ENCODE peak calls at places on chromosomes 12 and 14, in five cellular contexts. B is HCT116, E is cardiac muscle cell, Z is mammary epithelial cell, N is trophoblast cell. F is an unnamed sample.

GRCh38 chr12:45762185-45763110 is 32.9 kb downstream of the ARID2 start:
- DNase-seq in N (peak; percentile 64), E (peak; percentile 35), Z (peak; percentile 60), B (peak; percentile 19), F (peak; percentile 8)

GRCh38 chr12:130919115-130919514 is 34.6 kb upstream of the ADGRD1 start:
- DNase-seq in N (no peak), E (no peak), B (no peak), Z (no peak), F (no peak)

GRCh38 chr12:108457734-108458361 is 57.2 kb upstream of the FICD start:
- DNase-seq in B (no peak), E (no peak), Z (no peak), N (peak; percentile 12), F (no peak)

GRCh38 chr14:50762001-50762930 is 68.7 kb downstream of the NIN start:
- DNase-seq in E (no peak), Z (no peak), B (no peak), N (no peak), F (peak; percentile 51)

GRCh38 chr14:69260246-69260978 is 454 bp downstream of the GALNT16 start:
- DNase-seq in Z (peak; percentile 13), N (peak; percentile 2), E (peak; percentile 68), B (no peak), F (no peak)

GRCh38 chr14:32217301-32217700 is 14.2 kb upstream of the RNU6-8 start:
- DNase-seq in B (no peak), Z (no peak), N (no peak), E (no peak), F (no peak)

GRCh38 chr12:51974646-51975045 is 23.1 kb downstream of the ACVR1B start:
- DNase-seq in B (no peak), Z (no peak), N (no peak), E (no peak), F (no peak)

GRCh38 chr14:73879027-73879426 is 7.6 kb upstream of the ZNF410 start:
- DNase-seq in B (no peak), E (no peak), N (no peak), Z (no peak), F (no peak)

GRCh38 chr12:107134558-107134957 is 41.2 kb upstream of the CRY1 start:
- DNase-seq in Z (no peak), N (peak; percentile 7), E (no peak), B (peak; percentile 75), F (no peak)

GRCh38 chr14:102751088-102751487 is 26.2 kb upstream of the TRAF3 start:
- DNase-seq in E (no peak), B (no peak), Z (no peak), N (no peak), F (no peak)

GRCh38 chr12:26807292-26807691 is 25.7 kb downstream of the ITPR2 start:
- DNase-seq in B (no peak), N (peak; percentile 90), E (no peak), Z (no peak), F (no peak)

GRCh38 chr12:26813812-26814211 is 19.2 kb downstream of the ITPR2 start:
- DNase-seq in Z (no peak), B (no peak), N (no peak), E (no peak), F (no peak)

GRCh38 chr12:26808766-26809460 is 24.1 kb downstream of the ITPR2 start:
- DNase-seq in B (no peak), Z (no peak), N (peak; percentile 51), E (no peak), F (no peak)

GRCh38 chr12:26809611-26810298 is 23.2 kb downstream of the ITPR2 start:
- DNase-seq in B (no peak), Z (no peak), E (no peak), N (no peak), F (no peak)

GRCh38 chr12:26810330-26810729 is 22.7 kb downstream of the ITPR2 start:
- DNase-seq in E (peak; percentile 13), Z (peak; percentile 53), N (peak; percentile 72), B (no peak), F (no peak)
- H3K4me3 ChIP-seq in E (no peak overlapping the region), Z (peak overlapping the region; percentile 9), N (no peak overlapping the region), B (no peak overlapping the region), F (no peak overlapping the region)

DNA sequence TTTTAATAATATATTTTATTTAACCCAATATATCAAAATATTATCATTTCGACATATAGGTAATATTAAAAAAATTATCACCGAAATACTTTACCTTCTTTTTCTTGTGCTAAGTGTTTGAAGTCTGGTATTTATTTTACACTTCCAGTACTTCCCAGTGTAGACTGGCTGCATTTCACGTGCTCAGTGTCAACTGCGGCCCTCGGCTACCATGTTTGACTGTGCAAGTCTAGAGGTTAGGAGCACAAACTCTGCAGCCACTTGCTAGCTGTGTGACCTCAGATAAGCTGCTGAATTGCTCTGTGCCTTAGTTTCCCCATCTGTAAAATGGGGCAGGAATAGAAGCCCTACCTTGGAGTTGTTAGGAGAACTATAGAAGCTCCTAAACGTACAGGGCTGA is 42.3 kb upstream of the ESRRB start:
- DNase-seq in E (no peak), B (no peak), N (no peak), Z (no peak), F (no peak)
- H3K27me3 ChIP-seq in E (peaks cover 28% of the 10 kb centered on the region), B (no peaks in the 10 kb centered on the region), N (peaks cover 16% of the 10 kb centered on the region), Z (no peaks in the 10 kb centered on the region), F (peaks cover 15% of the 10 kb centered on the region)

GRCh38 chr12:120222288-120222832 is 21.4 kb upstream of the RPLP0 start:
- DNase-seq in B (no peak), E (no peak), Z (no peak), N (no peak), F (no peak)

GRCh38 chr12:120225200-120225558 is 24.3 kb upstream of the RPLP0 start:
- DNase-seq in B (no peak), N (no peak), E (no peak), Z (no peak), F (no peak)

GRCh38 chr12:120223458-120224303 is 22.8 kb upstream of the RPLP0 start:
- DNase-seq in E (no peak), B (no peak), Z (peak; percentile 57), N (no peak), F (no peak)

GRCh38 chr12:120225852-120226640 is 25.1 kb upstream of the RPLP0 start:
- DNase-seq in E (no peak), Z (no peak), N (no peak), B (no peak), F (no peak)

DNA sequence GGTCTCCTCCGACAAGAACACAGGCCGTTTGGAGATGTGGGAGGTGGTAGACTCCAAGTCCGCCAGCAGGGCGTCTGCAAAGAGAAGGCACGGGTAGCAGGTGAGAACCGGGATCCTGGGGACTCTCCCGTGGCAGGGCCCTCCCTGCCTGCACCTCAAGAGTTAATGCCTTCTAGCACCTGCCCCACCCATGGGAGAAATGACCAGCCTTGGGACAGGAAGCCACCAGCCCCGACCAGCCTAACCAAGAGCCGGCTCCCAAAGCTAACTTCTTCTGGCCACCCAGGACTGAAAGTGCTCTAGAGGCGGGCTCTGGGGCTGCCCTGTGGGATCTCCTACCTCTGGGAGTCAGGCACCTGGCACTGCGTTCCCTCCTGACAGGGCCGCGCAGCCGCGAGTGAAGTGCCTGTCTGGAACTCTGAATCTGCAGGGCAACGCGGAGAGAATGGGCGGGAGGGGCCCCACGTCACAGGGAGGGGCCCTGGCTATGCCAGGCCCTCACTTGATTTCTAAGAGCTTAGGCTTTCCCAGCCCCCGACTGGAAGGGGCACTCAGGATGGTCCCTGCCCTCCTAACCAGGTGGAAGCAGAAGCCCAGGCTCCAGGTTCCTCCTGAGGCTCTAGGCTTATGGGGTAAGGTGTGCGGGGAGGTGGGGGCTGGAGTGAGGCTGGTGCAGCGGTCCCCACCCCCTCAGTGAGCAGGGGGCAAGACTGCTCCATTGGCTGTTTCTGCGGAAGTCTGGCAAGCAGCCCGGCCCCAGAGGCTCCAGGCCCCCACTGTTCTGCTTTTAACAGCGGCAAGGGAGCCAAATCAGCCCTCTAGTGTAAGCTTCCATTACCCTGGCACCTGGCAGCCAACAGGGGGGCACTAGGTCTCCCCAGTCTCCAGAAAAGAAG is 23.6 kb upstream of the RPLP0 start:
- DNase-seq in N (peak; percentile 12), Z (peak; percentile 45), E (no peak), B (no peak), F (no peak)
- H3K4me3 ChIP-seq in N (no peak overlapping the region), Z (no peak overlapping the region), E (no peak overlapping the region), B (no peak overlapping the region), F (no peak overlapping the region)

DNA sequence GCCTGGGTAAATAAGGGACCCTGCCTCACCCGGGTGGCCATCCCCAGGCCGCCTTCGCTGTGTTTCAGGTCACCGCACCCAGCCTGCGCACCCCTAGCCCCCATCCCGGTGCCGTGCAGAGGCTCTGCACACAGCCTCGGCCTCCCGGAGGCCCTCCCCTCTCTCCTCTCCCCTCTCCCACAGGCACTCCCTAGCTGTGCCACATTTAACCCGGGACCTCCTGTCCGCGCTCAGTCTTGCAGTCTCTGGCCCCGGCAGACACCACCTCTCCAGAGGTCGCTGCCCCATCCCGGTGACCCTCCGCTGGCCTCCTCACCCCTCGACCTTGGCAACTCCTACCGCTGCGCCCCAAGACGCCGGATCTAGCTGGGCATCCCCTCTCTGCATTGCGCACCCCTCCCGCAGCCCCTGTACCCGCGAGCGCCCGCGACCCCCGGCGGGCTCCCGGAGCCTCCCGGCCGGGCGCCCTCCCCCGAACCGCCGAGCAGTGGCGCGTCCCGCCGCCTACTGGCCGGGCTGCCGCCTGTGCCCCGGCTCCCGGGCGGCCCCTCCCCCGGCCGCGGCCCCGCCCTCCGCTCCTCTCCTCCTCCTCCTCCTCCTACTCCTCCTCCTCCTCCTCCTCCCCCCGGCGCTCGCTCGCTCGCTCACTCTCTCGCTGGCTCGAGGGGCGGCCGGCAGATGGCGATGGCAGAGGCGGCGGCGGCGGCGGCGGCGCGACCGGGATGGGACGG is 120.7 kb downstream of the AACS start:
- DNase-seq in E (peak; percentile 92), B (peak; percentile 49), Z (peak; percentile 69), N (peak; percentile 52), F (no peak)
- H3K27me3 ChIP-seq in E (peaks cover 60% of the 10 kb centered on the region), B (peaks cover 26% of the 10 kb centered on the region), Z (peaks cover 24% of the 10 kb centered on the region), N (peaks cover 53% of the 10 kb centered on the region), F (peaks cover 20% of the 10 kb centered on the region)

F was measured in BJ.